ENCODE peak calls at places on chromosomes 5 and 9, in four cellular contexts. F is trophoblast cell, Q is mesenchymal stem cell, N is H1. A is an unnamed sample.

GRCh38 chr9:96449522-96449843 is 486 bp upstream of the HABP4 start:
- DNase-seq in F (no peak), Q (no peak), N (peak; percentile 13), A (no peak)

GRCh38 chr9:137297966-137298365 is 4.1 kb downstream of the NRARP start:
- DNase-seq in F (no peak), N (no peak), Q (no peak), A (no peak)

GRCh38 chr9:22044583-22044982 is 35.5 kb upstream of the CDKN2B start:
- DNase-seq in Q (peak; percentile 55), N (no peak), F (no peak), A (no peak)

GRCh38 chr5:6484446-6484845 is 35.8 kb downstream of the UBE2QL1 start:
- DNase-seq in F (no peak), Q (no peak), N (no peak), A (no peak)

GRCh38 chr9:136331556-136332481 is 4.5 kb downstream of the GPSM1 start:
- DNase-seq in Q (no peak), N (no peak), F (peak; percentile 18), A (no peak)

GRCh38 chr9:98099898-98100297 is 19.1 kb downstream of the TRIM14 start:
- DNase-seq in Q (no peak), N (no peak), F (no peak), A (no peak)

GRCh38 chr5:131514316-131515275 is 120.4 kb downstream of the RAPGEF6 start:
- DNase-seq in N (no peak), Q (no peak), F (no peak), A (no peak)

GRCh38 chr5:179417696-179418095 is 72.4 kb upstream of the ADAMTS2 start:
- DNase-seq in N (no peak), F (no peak), Q (no peak), A (no peak)

GRCh38 chr9:10173561-10173960 is 439.2 kb downstream of the PTPRD start:
- DNase-seq in N (no peak), Q (no peak), F (no peak), A (no peak)

GRCh38 chr9:125558453-125559084 is 148.4 kb downstream of the MAPKAP1 start:
- DNase-seq in Q (peak; percentile 84), F (peak; percentile 84), N (peak; percentile 33), A (peak; percentile 66)

GRCh38 chr9:95511952-95512750 is 4.6 kb downstream of the PTCH1 start:
- DNase-seq in N (peak; percentile 81), Q (peak; percentile 58), F (peak; percentile 1), A (no peak)

GRCh38 chr5:178350361-178351220 is 118.0 kb upstream of the PHYKPL start:
- DNase-seq in N (no peak), Q (no peak), F (peak; percentile 7), A (no peak)

GRCh38 chr9:20898885-20899554 is 132.4 kb downstream of the HACD4 start:
- DNase-seq in N (no peak), F (no peak), Q (peak; percentile 9), A (no peak)

GRCh38 chr9:94827584-94828304 is 101.2 kb downstream of the AOPEP start:
- DNase-seq in F (no peak), N (no peak), Q (peak; percentile 69), A (no peak)

GRCh38 chr9:86557918-86558317 is 203.7 kb upstream of the TUT7 start:
- DNase-seq in Q (no peak), F (no peak), N (no peak), A (no peak)

GRCh38 chr9:6843742-6844141 is 86.0 kb downstream of the KDM4C start:
- DNase-seq in N (no peak), Q (no peak), F (no peak), A (no peak)

GRCh38 chr5:168086736-168087135 is 204.7 kb upstream of the WWC1 start:
- DNase-seq in N (no peak), Q (no peak), F (no peak), A (no peak)

GRCh38 chr9:137300607-137301085 is 1.4 kb downstream of the NRARP start:
- DNase-seq in N (no peak), Q (peak; percentile 90), F (no peak), A (peak; percentile 70)

GRCh38 chr9:92608221-92609141 is 61.5 kb downstream of the IPPK start:
- DNase-seq in Q (no peak), F (no peak), N (no peak), A (no peak)

GRCh38 chr9:110655723-110656641 is 12.6 kb upstream of the MUSK start:
- DNase-seq in N (no peak), F (no peak), Q (peak; percentile 27), A (no peak)

GRCh38 chr9:91132576-91133073 is 229.1 kb downstream of the AUH start:
- DNase-seq in N (no peak), Q (no peak), F (no peak), A (no peak)

GRCh38 chr9:129995409-129996160 is 47.4 kb downstream of the FNBP1 start:
- DNase-seq in N (no peak), Q (peak; percentile 63), F (peak; percentile 49), A (no peak)

GRCh38 chr5:143016777-143017374 is 246.7 kb downstream of the ARHGAP26 start:
- DNase-seq in F (peak; percentile 56), Q (peak; percentile 57), N (no peak), A (no peak)

GRCh38 chr5:174876-175465 is 16.3 kb upstream of the LRRC14B start:
- DNase-seq in N (no peak), F (no peak), Q (no peak), A (no peak)

GRCh38 chr5:165333623-165334022 is 1828.2 kb downstream of the MAT2B start:
- DNase-seq in F (no peak), N (no peak), Q (peak; percentile 34), A (no peak)

GRCh38 chr5:175392236-175392635 is 51.7 kb downstream of the DRD1 start:
- DNase-seq in N (no peak), Q (no peak), F (no peak), A (no peak)

GRCh38 chr5:13566903-13567339 is 377.6 kb downstream of the DNAH5 start:
- DNase-seq in F (peak; percentile 97), N (no peak), Q (peak; percentile 9), A (no peak)

GRCh38 chr5:59276886-59277514 is 616.5 kb downstream of the PDE4D start:
- DNase-seq in N (no peak), F (no peak), Q (peak; percentile 50), A (no peak)

GRCh38 chr5:59274130-59274529 is 619.4 kb downstream of the PDE4D start:
- DNase-seq in Q (no peak), F (no peak), N (no peak), A (no peak)

GRCh38 chr5:59275170-59275536 is 618.4 kb downstream of the PDE4D start:
- DNase-seq in F (peak; percentile 28), N (no peak), Q (no peak), A (no peak)

GRCh38 chr5:59276277-59276647 is 617.3 kb downstream of the PDE4D start:
- DNase-seq in Q (no peak), F (no peak), N (no peak), A (no peak)

GRCh38 chr5:59275537-59276276 is 617.8 kb downstream of the PDE4D start:
- DNase-seq in F (peak; percentile 88), N (peak; percentile 31), Q (peak; percentile 82), A (peak; percentile 37)
- H3K4me3 ChIP-seq in F (peak overlapping the region; percentile 73), N (peak overlapping the region; percentile 31), Q (peak overlapping the region; percentile 76), A (peak overlapping the region; percentile 71)

DNA sequence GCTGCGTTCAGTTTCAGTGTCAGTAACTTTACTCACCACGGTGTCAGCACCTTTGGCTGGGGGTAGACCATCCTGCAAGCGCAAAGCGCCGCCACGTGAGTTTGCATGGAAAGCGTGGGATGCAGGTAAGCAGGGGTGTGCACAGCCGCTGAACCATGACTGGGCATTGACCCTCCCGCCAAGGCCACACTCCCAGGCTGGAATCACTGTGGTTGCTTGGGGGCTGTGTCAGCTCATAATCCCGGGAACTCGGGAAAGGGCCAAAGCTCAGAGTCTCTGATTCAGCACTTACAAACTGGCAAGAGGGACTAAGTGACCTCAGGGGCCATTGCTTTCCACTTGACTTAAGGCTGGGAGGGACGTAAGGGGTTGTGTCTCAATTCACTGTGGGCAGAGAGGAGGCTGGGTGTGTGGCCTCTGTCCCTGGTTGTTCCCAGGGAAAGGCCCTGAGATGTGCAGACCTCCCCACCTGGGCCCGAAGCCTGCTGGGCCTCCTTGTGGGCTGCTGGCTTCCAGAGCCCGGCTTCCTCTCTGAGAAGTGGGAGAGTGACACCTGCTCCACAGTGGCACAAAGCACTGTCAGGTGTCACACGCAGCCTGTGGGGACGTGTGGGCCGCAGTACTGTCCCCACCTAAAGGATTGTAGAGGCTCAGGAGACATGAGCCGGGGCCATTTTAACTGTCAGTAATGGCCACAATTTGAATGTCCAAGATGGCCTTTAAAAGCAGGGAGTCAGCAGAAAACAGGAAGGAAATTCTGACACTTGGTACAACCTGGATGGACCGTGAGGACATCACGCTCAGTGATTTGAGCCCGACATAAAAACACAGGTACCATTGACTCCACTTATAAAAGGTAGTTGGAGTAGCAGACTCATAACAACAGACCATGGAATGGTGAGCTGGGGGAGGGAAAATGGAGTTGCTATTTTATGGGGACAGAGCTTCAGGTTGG is 16.7 kb downstream of the ABO start:
- DNase-seq in Q (no peak), N (no peak), F (no peak), A (no peak)
- H3K14ac ChIP-seq in Q (no peak overlapping the region), N (no peak overlapping the region), F (no peak overlapping the region), A (no peak overlapping the region)

GRCh38 chr9:69397384-69398214 is 72.6 kb downstream of the ENTREP1 start:
- DNase-seq in Q (no peak), N (no peak), F (no peak), A (no peak)
- H2BK12ac ChIP-seq in Q (no peak overlapping the region), N (peak overlapping the region; percentile 12), F (no peak overlapping the region), A (no peak overlapping the region)

DNA sequence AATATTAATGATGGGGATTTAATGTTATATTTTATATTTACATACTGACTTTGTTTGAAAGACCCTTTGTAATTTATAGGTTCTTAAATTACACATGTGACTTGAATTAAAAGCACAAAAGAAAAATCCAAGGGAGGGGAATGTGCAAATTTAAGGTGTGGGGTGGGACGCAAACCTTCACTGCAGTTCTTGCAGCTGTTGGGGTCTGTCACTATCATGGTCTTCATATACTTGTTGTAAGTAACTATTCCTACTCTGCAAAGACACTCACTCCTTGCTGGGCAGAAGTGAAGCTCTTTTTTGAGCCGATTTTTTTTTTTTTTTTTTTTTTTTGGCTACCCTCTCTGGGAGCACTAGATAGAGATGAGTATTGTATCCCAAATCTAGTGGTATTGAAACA is 505.3 kb downstream of the ARHGEF28 start:
- DNase-seq in N (no peak), F (no peak), Q (no peak), A (no peak)
- H3K4me3 ChIP-seq in N (no peak overlapping the region), F (no peak overlapping the region), Q (no peak overlapping the region), A (no peak overlapping the region)

DNA sequence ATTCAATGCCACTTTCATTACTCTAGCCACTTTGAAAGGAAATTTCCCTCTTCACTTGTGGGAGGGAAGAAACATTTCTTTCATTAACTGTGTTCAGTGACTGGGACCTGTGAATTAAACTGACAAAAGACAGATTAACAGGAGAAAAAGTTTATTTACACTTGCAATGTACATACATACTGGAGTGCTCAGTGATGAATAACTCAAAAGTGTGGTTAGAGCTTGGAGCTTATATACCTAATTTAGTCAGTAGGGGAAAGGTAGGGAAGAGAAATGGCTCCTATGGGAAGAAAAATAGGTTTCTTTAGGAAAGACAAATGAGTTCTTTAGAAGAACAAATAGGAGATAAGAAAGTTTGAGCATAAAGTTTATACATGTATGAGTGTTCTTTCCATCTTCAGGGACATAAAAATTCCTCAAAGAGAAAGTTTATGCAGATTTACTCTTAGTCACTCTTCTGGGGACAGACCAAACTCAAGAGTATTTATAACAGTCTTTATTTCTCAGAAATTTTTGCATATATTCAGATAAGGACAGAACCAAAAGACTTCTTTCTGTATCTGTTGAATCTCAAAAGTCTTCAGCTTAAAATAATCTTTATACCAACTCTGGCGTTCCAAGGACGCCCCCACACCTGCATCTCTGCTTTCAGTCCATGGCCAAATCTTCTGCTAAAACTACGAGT is 120.0 kb upstream of the RAI14 start:
- DNase-seq in Q (peak; percentile 12), N (no peak), F (no peak), A (no peak)
- H3K14ac ChIP-seq in Q (no peak overlapping the region), N (no peak overlapping the region), F (no peak overlapping the region), A (no peak overlapping the region)

GRCh38 chr9:105257767-105258166 is 13.3 kb downstream of the SLC44A1 start:
- DNase-seq in F (no peak), Q (peak; percentile 24), N (no peak), A (no peak)
- H2BK12ac ChIP-seq in F (no peak overlapping the region), Q (peak overlapping the region; percentile 42), N (no peak overlapping the region), A (no peak overlapping the region)

GRCh38 chr5:10632110-10632903 is 68.4 kb downstream of the ANKRD33B start:
- DNase-seq in Q (peak; percentile 54), N (no peak), F (peak; percentile 47), A (no peak)
- H3K4me3 ChIP-seq in Q (no peak overlapping the region), N (no peak overlapping the region), F (no peak overlapping the region), A (no peak overlapping the region)